ENCODE peak calls at places on chromosomes 16 and 17, in five cellular contexts. T, X, Q, M and D are unnamed samples.
A peak's percentile ranks its signal among the peaks of the same experiment; 100 is the strongest.

GRCh38 chr16:87636050-87636684 is 33.9 kb downstream of the JPH3 start:
- DNase-seq in T (peak; percentile 83), M (peak; percentile 28), X (peak; percentile 85), Q (peak; percentile 5), D (peak; percentile 93)

GRCh38 chr16:75085556-75085955 is 31.0 kb downstream of the LDHD start:
- DNase-seq in M (peak; percentile 55), T (no peak), X (no peak), Q (no peak), D (no peak)

GRCh38 chr17:14201087-14201486 is 35.6 kb downstream of the CDRT15 start:
- DNase-seq in T (no peak), M (no peak), X (no peak), Q (no peak), D (no peak)

GRCh38 chr16:72537684-72538083 is 365.7 kb upstream of the PMFBP1 start:
- DNase-seq in X (no peak), M (no peak), T (no peak), Q (no peak), D (no peak)

GRCh38 chr16:89720859-89721643 is at the start of the genes VPS9D1 and ZNF276:
- DNase-seq in M (no peak), X (peak; percentile 92), Q (no peak), T (peak; percentile 88), D (peak; percentile 83)

GRCh38 chr17:35640977-35641526 is 53.9 kb downstream of the AP2B1 start:
- DNase-seq in X (no peak), M (no peak), T (no peak), Q (no peak), D (no peak)

GRCh38 chr16:89048087-89048729 is 45.4 kb upstream of the ACSF3 start:
- DNase-seq in Q (no peak), T (peak; percentile 4), X (no peak), M (no peak), D (no peak)

GRCh38 chr16:49675417-49675816 is 180.5 kb downstream of the ZNF423 start:
- DNase-seq in T (no peak), X (no peak), M (no peak), Q (no peak), D (no peak)

GRCh38 chr16:27169511-27170071 is 33.7 kb upstream of the KDM8 start:
- DNase-seq in X (no peak), Q (peak; percentile 36), T (no peak), M (peak; percentile 93), D (peak; percentile 23)

GRCh38 chr16:50744911-50745310 is 3.0 kb downstream of the CYLD start:
- DNase-seq in X (no peak), M (no peak), T (no peak), Q (no peak), D (no peak)

GRCh38 chr16:84288902-84289301 is 5.8 kb upstream of the WFDC1 start:
- DNase-seq in M (no peak), Q (no peak), T (no peak), X (no peak), D (no peak)

GRCh38 chr16:29994613-29995329 is 646 bp downstream of the HIRIP3 start:
- DNase-seq in T (peak; percentile 61), M (peak; percentile 28), X (peak; percentile 91), Q (peak; percentile 68), D (peak; percentile 79)

GRCh38 chr17:80005360-80006338 is 30.0 kb downstream of the TBC1D16 start:
- DNase-seq in M (no peak), Q (no peak), T (peak; percentile 42), X (no peak), D (peak; percentile 57)

GRCh38 chr17:38436386-38436785 is 8.1 kb downstream of the ARHGAP23 start:
- DNase-seq in T (no peak), X (no peak), M (no peak), Q (no peak), D (no peak)

GRCh38 chr17:4329838-4330237 is 36.6 kb downstream of the UBE2G1 start:
- DNase-seq in Q (peak; percentile 98), T (no peak), M (peak; percentile 86), X (no peak), D (peak; percentile 86)

DNA sequence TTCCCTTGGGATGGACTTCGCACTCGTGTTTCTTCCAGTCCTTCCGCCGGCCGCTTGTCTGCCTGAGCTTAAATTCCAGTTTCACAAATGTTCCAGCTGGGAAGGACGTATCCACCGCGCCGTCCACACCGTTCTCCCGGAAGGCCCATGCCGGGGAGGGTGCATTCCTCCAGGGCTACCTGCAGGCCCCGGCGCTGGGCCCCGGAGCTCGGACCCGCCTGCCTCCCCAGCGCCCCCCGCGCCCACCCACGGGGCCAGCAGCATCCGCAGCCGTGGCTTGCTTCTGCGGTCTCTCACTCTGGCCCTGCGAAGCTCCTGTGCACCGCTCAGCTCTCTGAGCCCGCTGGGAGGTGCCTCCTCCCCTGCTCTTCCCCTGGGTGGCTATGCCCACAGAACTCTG is 2084.1 kb downstream of the TP53TG3F start:
- DNase-seq in T (no peak), X (no peak), Q (no peak), M (no peak), D (no peak)
- TF ChIP-seq CTCF in T (no peak), X (no peak), Q (no peak), M (no peak), D (no peak)

GRCh38 chr16:24955975-24956731 is 59.0 kb downstream of the ARHGAP17 start:
- DNase-seq in X (no peak), Q (no peak), M (no peak), T (no peak), D (no peak)
- TF ChIP-seq CTCF in X (no peak), Q (no peak), M (no peak), T (peak; percentile 8), D (no peak)

GRCh38 chr17:7313028-7313889 is 1.9 kb downstream of the GPS2 start:
- DNase-seq in M (no peak), Q (no peak), T (no peak), X (no peak), D (no peak)
- TF ChIP-seq CTCF in M (no peak), Q (peak; percentile 49), T (no peak), X (peak; percentile 8), D (no peak)

DNA sequence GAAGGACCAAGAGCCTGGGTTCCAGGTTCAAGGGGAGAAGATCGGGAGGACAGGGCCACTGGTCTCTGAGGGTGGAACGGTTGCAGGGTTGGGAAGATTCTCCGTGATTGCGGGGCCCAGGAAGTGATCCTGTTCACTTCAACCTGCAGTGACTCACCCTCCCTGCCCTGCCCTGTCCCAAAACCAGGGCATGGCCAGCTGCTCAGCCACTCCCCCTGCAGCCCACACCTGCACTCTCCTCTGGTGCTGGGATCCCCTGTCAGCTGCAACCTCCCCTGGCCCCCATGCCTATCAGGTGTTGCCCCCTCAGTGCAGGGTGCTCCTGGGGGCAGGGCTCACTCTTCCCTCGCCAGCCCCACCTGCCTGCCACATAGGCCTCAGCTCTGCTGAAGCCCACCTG is 1.1 kb downstream of the RUNDC3A start:
- DNase-seq in X (no peak), T (no peak), Q (no peak), M (no peak), D (peak; percentile 59)
- TF ChIP-seq CTCF in X (no peak), T (no peak), Q (no peak), M (no peak), D (no peak)

GRCh38 chr16:1953734-1954133 is 755 bp downstream of the RPL3L start:
- DNase-seq in M (no peak), Q (no peak), X (no peak), T (no peak), D (no peak)
- TF ChIP-seq CTCF in M (no peak), Q (no peak), X (no peak), T (no peak), D (no peak)

DNA sequence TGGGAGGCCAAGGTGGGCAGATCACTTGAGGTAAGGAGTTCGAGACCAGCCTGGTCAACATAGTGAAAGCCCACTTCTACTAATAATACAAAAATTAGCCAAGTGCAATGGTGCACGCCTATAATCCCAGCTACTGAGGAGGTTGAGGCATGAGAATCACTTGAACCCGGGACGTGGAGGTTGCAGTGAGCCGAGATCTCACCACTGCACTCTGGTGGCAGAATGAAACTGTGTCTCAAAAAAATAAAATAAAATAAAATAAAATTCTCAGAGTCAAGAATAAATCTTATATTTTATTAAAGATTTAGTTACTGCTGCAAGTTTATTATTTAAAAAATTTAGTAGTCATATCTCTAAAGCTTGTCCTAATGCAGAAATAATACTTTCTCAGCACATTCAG is 29.7 kb downstream of the ARL4D start:
- DNase-seq in M (no peak), Q (no peak), X (no peak), T (no peak), D (no peak)
- TF ChIP-seq CTCF in M (peak; percentile 9), Q (no peak), X (no peak), T (peak; percentile 16), D (no peak)

DNA sequence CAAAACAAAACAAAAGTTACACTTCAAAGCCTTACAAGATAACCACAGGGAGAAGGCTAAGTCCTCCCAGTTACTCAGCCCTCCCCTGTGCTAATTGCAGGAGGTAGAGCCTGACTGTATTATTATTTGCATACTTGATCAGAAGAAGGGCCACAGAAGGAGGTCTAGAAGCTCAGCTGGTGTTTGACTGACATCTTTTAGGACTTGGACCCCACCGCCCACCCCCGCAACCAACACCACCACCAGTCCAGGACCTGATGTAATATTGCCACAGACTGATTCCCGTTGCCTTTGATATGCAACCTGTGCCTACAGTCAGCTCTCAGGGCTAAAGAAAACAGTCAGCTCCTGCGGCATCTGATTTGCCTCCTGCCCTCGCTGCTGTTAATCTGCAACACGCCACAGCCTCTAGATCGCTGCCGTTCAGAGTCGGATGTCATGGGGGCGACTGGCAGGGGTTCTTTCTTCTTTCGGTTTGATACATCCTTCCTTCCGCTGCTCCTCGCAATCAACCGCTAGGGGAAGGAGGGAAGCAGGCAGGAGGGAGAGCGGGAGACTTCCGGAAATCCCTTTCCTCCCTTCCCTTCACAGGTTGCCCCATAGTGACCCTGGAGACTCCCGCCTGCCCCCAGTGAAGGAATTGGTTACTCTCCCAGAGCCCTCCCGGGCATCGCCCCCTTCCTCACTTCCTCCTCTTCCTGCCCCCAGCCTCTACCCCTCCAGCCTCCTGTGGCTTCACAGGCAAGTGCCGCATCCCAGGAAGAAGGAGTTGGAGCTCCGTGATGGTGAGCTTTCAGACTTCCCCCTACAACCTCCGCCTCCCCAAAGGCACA is 90.5 kb upstream of the SOX9 start:
- DNase-seq in T (peak; percentile 15), X (peak; percentile 49), Q (no peak), M (no peak), D (no peak)
- TF ChIP-seq CTCF in T (peak; percentile 28), X (peak; percentile 41), Q (peak; percentile 64), M (peak; percentile 71), D (no peak)

GRCh38 chr17:48663134-48663924 is 37.2 kb upstream of the HOXB9 start:
- DNase-seq in M (no peak), Q (no peak), X (no peak), T (no peak), D (no peak)
- TF ChIP-seq CTCF in M (no peak), Q (no peak), X (no peak), T (no peak), D (no peak)